ENCODE peak calls at places on chromosomes 16 and 17, in nine cellular contexts. B is T-helper 9 cell; O is stimulated activated CD8-positive, alpha-beta memory T cell treated with anti-CD3 and anti-CD28 coated beads, Interleukin-7, amount 100 ng/mL, for 24 hours; N is NAMALWA; A is Karpas-422; X is glutamatergic neuron; H is esophagus squamous epithelium; Q is GM23248; G is activated CD4-positive, CD25-positive, alpha-beta regulatory T cell. D is an unnamed sample.

GRCh38 chr17:48556534-48557401 is 11.9 kb upstream of the HOXB2 start:
- DNase-seq in X (no peak), B (no peak), A (no peak), O (no peak), H (no peak), Q (peak; percentile 42), N (no peak), G (no peak), D (no peak)

GRCh38 chr17:3777366-3777765 is 23.6 kb downstream of the ITGAE start:
- DNase-seq in H (no peak), G (no peak), O (no peak), X (no peak), B (no peak), Q (no peak), N (no peak), A (no peak), D (no peak)

GRCh38 chr17:67441052-67441738 is 64.1 kb downstream of the PITPNC1 start:
- DNase-seq in G (peak; percentile 75), H (no peak), N (peak; percentile 40), X (no peak), B (peak; percentile 65), O (peak; percentile 34), A (no peak), Q (peak; percentile 94), D (peak; percentile 27)

GRCh38 chr17:48546924-48547838 is 2.3 kb upstream of the HOXB2 start:
- DNase-seq in N (no peak), O (no peak), X (no peak), Q (peak; percentile 59), B (no peak), A (no peak), G (no peak), H (no peak), D (no peak)

GRCh38 chr17:39618252-39618913 is 8.4 kb upstream of the PPP1R1B start:
- DNase-seq in B (no peak), H (no peak), O (no peak), N (peak; percentile 33), G (no peak), X (no peak), Q (peak; percentile 57), A (peak; percentile 79), D (no peak)

GRCh38 chr16:89613101-89613953 is at the start of gene DPEP1:
- DNase-seq in N (peak; percentile 41), A (no peak), O (no peak), X (no peak), Q (no peak), H (no peak), B (no peak), G (no peak), D (no peak)

GRCh38 chr17:46889992-46890564 is 32.9 kb upstream of the GOSR2 start:
- DNase-seq in H (no peak), A (no peak), N (no peak), O (no peak), G (no peak), B (no peak), X (no peak), Q (no peak), D (no peak)

GRCh38 chr16:11312718-11313492 is 31.8 kb upstream of the PRM1 start:
- DNase-seq in N (no peak), A (no peak), Q (peak; percentile 47), O (no peak), X (no peak), H (no peak), G (no peak), B (no peak), D (no peak)

GRCh38 chr17:27569257-27569722 is 61.7 kb upstream of the LGALS9 start:
- DNase-seq in O (peak; percentile 32), G (no peak), Q (peak; percentile 54), A (peak; percentile 80), X (peak; percentile 45), B (peak; percentile 15), H (no peak), N (peak; percentile 68), D (no peak)